ENCODE peak calls at places on chromosomes 7 and 10, in ten cellular contexts. W is DMS 273 treated with DMSO at 0.1 percent for 48 hours; R is stimulated activated CD4-positive, alpha-beta T cell treated with anti-CD3 and anti-CD28 coated beads, Interleukin-1b, Interleukin-23, amount 100 ng/mL, for 1 hour; A is activated T-helper 1 cell treated with anti-CD3 and anti-CD28 coated beads, Interleukin-2, amount 50 U/mL, for 16 hours; G is astrocyte of the hippocampus; Y is nucleus accumbens; F is choroid plexus epithelial cell; H is uterus; S is SK-N-MC; D is NCI-H1436. Q is an unnamed sample.

GRCh38 chr10:101655581-101655980 is 39.4 kb downstream of the FBXW4 start:
- DNase-seq in W (no peak), R (no peak), A (no peak), G (no peak), Y (no peak), F (no peak), H (peak), S (no peak), D (no peak), Q (no peak)

GRCh38 chr10:12077580-12078180 is 8.9 kb downstream of the DHTKD1 start:
- DNase-seq in W (no peak), R (no peak), A (no peak), G (no peak), Y (no peak), F (no peak), H (no peak), S (no peak), D (no peak), Q (no peak)

GRCh38 chr10:102235598-102235920 is 5.8 kb downstream of the PITX3 start:
- DNase-seq in W (no peak), R (no peak), A (no peak), G (no peak), Y (no peak), F (peak), H (no peak), S (no peak), D (no peak), Q (peak)

GRCh38 chr10:14468022-14468421 is 137.3 kb upstream of the FRMD4A start:
- DNase-seq in W (peak), R (no peak), A (no peak), G (peak), Y (no peak), F (no peak), H (no peak), S (no peak), D (peak), Q (no peak)

GRCh38 chr7:157669768-157670345 is 333.1 kb downstream of the DNAJB6 start:
- DNase-seq in W (no peak), R (no peak), A (no peak), G (peak), Y (no peak), F (peak), H (no peak), S (no peak), D (no peak), Q (no peak)

GRCh38 chr7:44244282-44244681 is 43.5 kb downstream of the YKT6 start:
- DNase-seq in W (no peak), R (no peak), A (no peak), G (peak), Y (no peak), F (peak), H (no peak), S (no peak), D (no peak), Q (no peak)

GRCh38 chr10:126110434-126110833 is 214.1 kb downstream of the FANK1 start:
- DNase-seq in W (no peak), R (no peak), A (no peak), G (peak), Y (no peak), F (peak), H (no peak), S (no peak), D (no peak), Q (no peak)

GRCh38 chr10:5305374-5305773 is 59.4 kb upstream of the UCN3 start:
- DNase-seq in W (no peak), R (no peak), A (no peak), G (no peak), Y (no peak), F (peak), H (no peak), S (no peak), D (no peak), Q (peak)

Q was measured in HFFc6.